ENCODE peak calls at places on chromosome 22, in six cellular contexts. U, N, I, Y, P and L are unnamed samples.
A peak's percentile ranks its signal among the peaks of the same experiment; 100 is the strongest.

GRCh38 chr22:40183029-40183581 is 5.4 kb downstream of the TNRC6B start:
- DNase-seq in U (no peak), P (peak; percentile 90), N (no peak), Y (peak; percentile 97), I (peak; percentile 89), L (peak; percentile 66)

GRCh38 chr22:38724926-38725571 is 19.3 kb downstream of the GTPBP1 start:
- DNase-seq in N (no peak), I (no peak), Y (peak; percentile 61), U (peak; percentile 58), P (peak; percentile 54), L (peak; percentile 22)

GRCh38 chr22:32805586-32805881 is 4.0 kb downstream of the TIMP3 start:
- DNase-seq in N (no peak), P (no peak), Y (no peak), U (no peak), I (no peak), L (no peak)

GRCh38 chr22:33300165-33300564 is 242.0 kb upstream of the SYN3 start:
- DNase-seq in U (no peak), Y (no peak), P (no peak), N (no peak), I (no peak), L (no peak)

GRCh38 chr22:39388261-39389011 is 11.1 kb upstream of the TAB1 start:
- DNase-seq in Y (peak; percentile 88), I (peak; percentile 63), P (peak; percentile 90), N (peak; percentile 77), U (peak; percentile 83), L (peak; percentile 81)

GRCh38 chr22:39089928-39090327 is 7.1 kb upstream of the APOBEC3H start:
- DNase-seq in P (no peak), Y (no peak), U (no peak), N (no peak), I (no peak), L (no peak)

GRCh38 chr22:49015993-49016908 is 811.4 kb downstream of the BRD1 start:
- DNase-seq in U (peak; percentile 70), P (no peak), I (no peak), N (no peak), Y (no peak), L (no peak)

GRCh38 chr22:18076060-18076497 is 1.7 kb upstream of the PEX26 start:
- DNase-seq in P (peak; percentile 94), N (no peak), Y (peak; percentile 89), I (peak; percentile 66), U (peak; percentile 78), L (peak; percentile 78)

GRCh38 chr22:43658823-43659222 is 153.3 kb downstream of the EFCAB6 start:
- DNase-seq in P (no peak), I (no peak), U (no peak), Y (no peak), N (no peak), L (no peak)

GRCh38 chr22:47150426-47150825 is 388.0 kb downstream of the TBC1D22A start:
- DNase-seq in Y (no peak), I (no peak), P (no peak), U (no peak), N (no peak), L (no peak)

GRCh38 chr22:25987948-25988347 is 181.3 kb upstream of the SEZ6L start:
- DNase-seq in N (no peak), I (no peak), P (no peak), Y (no peak), U (no peak), L (no peak)

GRCh38 chr22:43731986-43732385 is 80.1 kb downstream of the EFCAB6 start:
- DNase-seq in P (no peak), I (no peak), N (no peak), Y (no peak), U (no peak), L (no peak)

GRCh38 chr22:36660510-36660840 is 43.1 kb downstream of the CACNG2 start:
- DNase-seq in I (no peak), P (no peak), Y (no peak), N (no peak), U (no peak), L (no peak)

GRCh38 chr22:39514373-39514973 is 5.9 kb upstream of the ATF4 start:
- DNase-seq in U (no peak), N (peak; percentile 66), Y (no peak), P (peak; percentile 58), I (no peak), L (peak; percentile 57)

GRCh38 chr22:44211946-44212930 is 31.5 kb downstream of the PARVG start:
- DNase-seq in U (no peak), N (peak; percentile 40), I (no peak), P (peak; percentile 77), Y (no peak), L (no peak)

GRCh38 chr22:17102297-17102667 is 17.5 kb downstream of the IL17RA start:
- DNase-seq in Y (no peak), I (no peak), U (peak; percentile 21), N (no peak), P (no peak), L (no peak)

GRCh38 chr22:36425977-36426523 is 38.3 kb upstream of the MYH9 start:
- DNase-seq in N (no peak), U (no peak), P (peak; percentile 56), Y (peak; percentile 85), I (no peak), L (no peak)

GRCh38 chr22:38947321-38948112 is 9.9 kb upstream of the APOBEC3A start:
- DNase-seq in N (no peak), P (no peak), I (no peak), Y (no peak), U (peak; percentile 52), L (no peak)

GRCh38 chr22:43819691-43820670 is 7.9 kb upstream of the EFCAB6 start:
- DNase-seq in P (no peak), I (no peak), U (peak; percentile 37), Y (no peak), N (no peak), L (no peak)

GRCh38 chr22:24521791-24522245 is 26.7 kb downstream of the UPB1 start:
- DNase-seq in N (peak; percentile 66), U (no peak), Y (peak; percentile 53), P (peak; percentile 71), I (peak; percentile 42), L (peak; percentile 41)

GRCh38 chr22:36443198-36443770 is 38.2 kb downstream of the TXN2 start:
- DNase-seq in I (peak; percentile 66), P (no peak), Y (peak; percentile 53), U (no peak), N (no peak), L (no peak)

GRCh38 chr22:44340271-44341239 is 27.8 kb upstream of the SHISAL1 start:
- DNase-seq in Y (no peak), I (no peak), P (no peak), N (no peak), U (no peak), L (no peak)

GRCh38 chr22:48244388-48245118 is 1482.1 kb downstream of the TBC1D22A start:
- DNase-seq in Y (no peak), I (no peak), N (no peak), P (no peak), U (peak; percentile 55), L (no peak)

GRCh38 chr22:48335442-48336139 is 1492.1 kb downstream of the BRD1 start:
- DNase-seq in Y (no peak), P (no peak), I (no peak), U (no peak), N (no peak), L (no peak)

GRCh38 chr22:29306175-29306829 is at the start of gene GAS2L1:
- DNase-seq in N (peak; percentile 91), I (peak; percentile 57), U (peak; percentile 91), Y (peak; percentile 87), P (peak; percentile 87), L (peak; percentile 73)

GRCh38 chr22:35609261-35609660 is 7.9 kb downstream of the MB start:
- DNase-seq in I (no peak), N (no peak), U (no peak), Y (no peak), P (no peak), L (no peak)

GRCh38 chr22:25350551-25350971 is 131.1 kb downstream of the CRYBB2 start:
- DNase-seq in U (no peak), N (no peak), P (no peak), Y (no peak), I (no peak), L (no peak)

GRCh38 chr22:40363059-40363458 is 7.3 kb upstream of the SGSM3 start:
- DNase-seq in N (no peak), Y (peak; percentile 62), I (peak; percentile 46), U (no peak), P (no peak), L (no peak)

GRCh38 chr22:41697126-41697775 is 2.1 kb upstream of the MEI1 start:
- DNase-seq in N (peak; percentile 97), P (peak; percentile 92), I (peak; percentile 62), U (peak; percentile 91), Y (peak; percentile 90), L (peak; percentile 87)
- H3K4me3 ChIP-seq in N (peak overlapping the region; percentile 37), P (peak overlapping the region; percentile 10), I (no peak overlapping the region), U (peak overlapping the region; percentile 28), Y (no peak overlapping the region), L (peak overlapping the region; percentile 20)

GRCh38 chr22:46084943-46085830 is 65.1 kb upstream of the PPARA start:
- DNase-seq in U (peak; percentile 93), N (peak; percentile 69), Y (no peak), I (peak; percentile 92), P (peak; percentile 31), L (no peak)
- H3K4me3 ChIP-seq in U (peak overlapping the region; percentile 40), N (peak overlapping the region; percentile 42), Y (no peak overlapping the region), I (peak overlapping the region; percentile 99), P (peak overlapping the region; percentile 72), L (peak overlapping the region; percentile 15)

DNA sequence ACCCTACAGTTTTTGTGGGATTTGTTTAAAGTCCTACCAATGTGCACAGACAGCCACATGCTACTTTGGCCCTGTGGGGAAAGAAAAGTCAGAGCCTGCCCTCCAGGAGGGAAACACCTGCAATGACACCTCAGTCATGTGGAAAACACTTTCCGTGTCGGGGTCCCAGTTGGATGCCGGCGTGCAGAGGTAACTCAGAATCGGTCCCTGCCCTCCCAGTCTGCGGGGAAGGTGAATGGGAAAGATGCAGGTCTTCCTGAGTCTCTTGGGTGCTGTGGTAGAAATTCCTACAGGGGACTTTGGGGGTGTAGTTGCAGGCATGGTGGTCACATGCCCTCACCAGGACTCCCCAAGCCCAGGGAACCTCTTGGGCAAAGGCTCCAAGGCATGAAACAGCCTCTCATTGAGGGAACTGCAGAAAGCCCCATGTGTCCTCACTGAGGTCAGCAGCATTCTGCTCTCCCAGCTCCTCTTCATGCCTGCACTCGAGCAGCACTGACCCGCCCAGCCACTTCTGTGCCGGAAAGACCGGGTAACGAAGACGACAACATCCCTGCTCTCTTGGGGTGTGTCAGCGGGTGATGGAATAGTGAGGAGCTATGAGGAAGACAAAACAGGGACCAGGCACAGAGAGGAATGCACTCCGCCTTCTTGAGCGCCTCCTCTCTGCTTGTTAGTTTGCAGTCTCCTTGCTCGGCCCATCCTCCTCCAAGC is 4.7 kb downstream of the RIBC2 start:
- DNase-seq in U (no peak), Y (no peak), I (no peak), N (no peak), P (no peak), L (no peak)
- H3K4me3 ChIP-seq in U (no peak overlapping the region), Y (no peak overlapping the region), I (no peak overlapping the region), N (no peak overlapping the region), P (no peak overlapping the region), L (no peak overlapping the region)

DNA sequence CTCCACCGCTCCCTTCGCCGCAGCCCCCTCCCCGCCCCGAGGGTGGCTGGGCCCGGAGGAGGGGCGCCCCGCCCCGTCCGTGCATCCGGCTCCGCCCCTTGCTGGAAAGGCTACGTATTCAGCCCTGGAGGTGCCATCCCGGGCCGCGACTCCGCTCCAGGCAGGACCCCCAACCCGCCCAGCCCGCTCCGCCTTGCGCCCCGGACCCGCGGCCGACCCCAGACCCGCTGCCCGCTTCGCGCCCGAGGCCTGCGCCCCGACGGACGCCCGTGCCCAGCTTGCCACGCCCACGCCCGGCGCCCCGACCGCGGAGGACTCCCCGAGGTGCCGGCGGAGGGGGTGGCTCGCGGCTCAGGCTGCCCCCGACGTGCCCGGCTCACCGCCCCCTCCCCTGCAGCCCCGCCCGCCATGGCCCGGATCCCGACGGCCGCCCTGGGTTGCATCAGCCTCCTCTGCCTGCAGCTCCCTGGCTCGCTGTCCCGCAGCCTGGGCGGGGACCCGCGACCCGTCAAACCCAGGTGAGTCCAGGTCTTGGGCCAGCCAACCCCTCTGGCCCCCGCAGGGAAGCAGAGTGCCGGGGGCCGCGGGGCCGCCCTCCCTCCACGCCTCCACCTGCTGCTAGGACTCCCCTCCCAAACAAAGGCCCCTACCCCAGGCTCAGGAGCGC is at the start of gene ADM2:
- DNase-seq in N (peak; percentile 70), P (peak; percentile 26), I (no peak), Y (peak; percentile 38), U (no peak), L (no peak)
- H3K4me3 ChIP-seq in N (peak within 1 kb of the TSS; percentile 94), P (peak within 1 kb of the TSS; percentile 67), I (no peak within 1 kb of the TSS), Y (peak within 1 kb of the TSS; percentile 52), U (peak within 1 kb of the TSS; percentile 44), L (peak within 1 kb of the TSS; percentile 36)